ENCODE peak calls at places on chromosomes 1 and 21, in six cellular contexts. N is A549, Q is H1, W is IMR-90, T is GM12878, K is K562. U is an unnamed sample.

GRCh38 chr1:156664949-156665411 is 12.2 kb downstream of the NES start:
- DNase-seq in Q (peak), T (no peak), N (no peak), W (no peak), K (no peak), U (no peak)

GRCh38 chr1:182978158-182978853 is 25.3 kb upstream of the SHCBP1L start:
- DNase-seq in T (no peak), W (no peak), N (no peak), K (no peak), Q (no peak), U (no peak)

GRCh38 chr21:34182436-34182835 is 109.1 kb downstream of the MRPS6 start:
- DNase-seq in Q (no peak), N (no peak), W (no peak), T (no peak), K (no peak), U (no peak)

GRCh38 chr1:186212574-186213224 is 162.4 kb downstream of the TPR start:
- DNase-seq in W (peak), T (no peak), Q (no peak), K (peak), N (peak), U (peak)

GRCh38 chr1:3023994-3024393 is 2.7 kb downstream of the ACTRT2 start:
- DNase-seq in Q (no peak), T (no peak), N (peak), W (no peak), K (peak), U (no peak)

GRCh38 chr1:25567710-25568089 is 24.3 kb downstream of the LDLRAP1 start:
- DNase-seq in N (no peak), T (no peak), K (no peak), Q (no peak), W (no peak), U (no peak)

GRCh38 chr1:183239793-183240625 is 53.9 kb downstream of the LAMC2 start:
- DNase-seq in N (no peak), K (no peak), W (no peak), T (no peak), Q (no peak), U (no peak)

GRCh38 chr1:155110381-155110780 is 17.3 kb upstream of the EFNA1 start:
- DNase-seq in T (no peak), Q (no peak), N (no peak), W (no peak), K (no peak), U (no peak)

GRCh38 chr1:230863449-230863848 is 4.9 kb downstream of the C1orf198 start:
- DNase-seq in W (no peak), K (no peak), T (no peak), N (no peak), Q (no peak), U (no peak)

GRCh38 chr1:247540536-247540935 is 4.3 kb upstream of the OR2C3 start:
- DNase-seq in K (no peak), Q (no peak), T (no peak), N (no peak), W (no peak), U (no peak)

GRCh38 chr1:110259770-110260169 is 49.7 kb downstream of the KCNC4 start:
- DNase-seq in T (no peak), Q (no peak), K (no peak), W (no peak), N (no peak), U (no peak)

GRCh38 chr1:166858726-166859419 is 17.2 kb downstream of the TADA1 start:
- DNase-seq in N (no peak), W (no peak), K (no peak), Q (no peak), T (no peak), U (no peak)

GRCh38 chr1:223642155-223642689 is 23.3 kb downstream of the CAPN8 start:
- DNase-seq in W (no peak), K (no peak), T (no peak), N (no peak), Q (no peak), U (no peak)

GRCh38 chr1:167542109-167543032 is 11.2 kb downstream of the CREG1 start:
- DNase-seq in K (no peak), T (no peak), Q (no peak), W (no peak), N (no peak), U (no peak)

GRCh38 chr1:155272466-155273133 is 704 bp downstream of the CLK2 start:
- DNase-seq in W (peak), K (no peak), T (no peak), Q (no peak), N (peak), U (peak)

GRCh38 chr1:182299728-182300581 is 91.6 kb downstream of the GLUL start:
- DNase-seq in K (peak), T (no peak), Q (no peak), N (no peak), W (no peak), U (peak)

GRCh38 chr1:162463021-162463420 is 34.6 kb upstream of the UHMK1 start:
- DNase-seq in N (no peak), T (no peak), Q (no peak), W (no peak), K (no peak), U (no peak)

GRCh38 chr21:28537371-28538079 is 455.2 kb downstream of the LTN1 start:
- DNase-seq in Q (no peak), T (no peak), N (no peak), W (peak), K (no peak), U (no peak)

GRCh38 chr1:210739627-210740026 is 394.3 kb downstream of the KCNH1 start:
- DNase-seq in K (no peak), N (no peak), W (peak), Q (no peak), T (no peak), U (no peak)

GRCh38 chr1:184621262-184621661 is 133.4 kb downstream of the EDEM3 start:
- DNase-seq in T (no peak), N (no peak), W (peak), K (no peak), Q (no peak), U (no peak)

GRCh38 chr1:15786581-15786980 is 20.9 kb downstream of the UQCRHL start:
- DNase-seq in W (peak), Q (no peak), K (no peak), T (no peak), N (no peak), U (no peak)

GRCh38 chr1:203379831-203380230 is 28.9 kb upstream of the FMOD start:
- DNase-seq in Q (no peak), N (no peak), K (no peak), T (no peak), W (no peak), U (no peak)

GRCh38 chr1:213457733-213458132 is 406.7 kb downstream of the RPS6KC1 start:
- DNase-seq in Q (no peak), N (no peak), W (no peak), K (no peak), T (no peak), U (no peak)

GRCh38 chr1:227316941-227317540 is 1.3 kb downstream of the CDC42BPA start:
- DNase-seq in N (no peak), Q (no peak), K (no peak), T (no peak), W (peak), U (peak)

GRCh38 chr1:225710804-225711203 is 57.9 kb upstream of the ENAH start:
- DNase-seq in W (peak), N (peak), T (no peak), Q (no peak), K (no peak), U (no peak)

GRCh38 chr1:151716771-151717631 is at the start of gene CELF3:
- DNase-seq in N (no peak), T (no peak), K (peak), Q (peak), W (no peak), U (peak)

GRCh38 chr1:238789916-238790667 is 596.3 kb upstream of the CHRM3 start:
- DNase-seq in W (no peak), K (no peak), Q (no peak), T (no peak), N (no peak), U (no peak)

GRCh38 chr1:227880342-227880924 is 65.0 kb downstream of the PRSS38 start:
- DNase-seq in T (no peak), Q (no peak), K (peak), N (no peak), W (no peak), U (no peak)

GRCh38 chr1:57672741-57673140 is 248.9 kb upstream of the DAB1 start:
- DNase-seq in K (no peak), N (no peak), W (no peak), T (no peak), Q (no peak), U (no peak)

GRCh38 chr21:28979092-28979491 is 13.6 kb downstream of the LTN1 start:
- DNase-seq in T (no peak), Q (no peak), N (no peak), K (no peak), W (no peak), U (no peak)

GRCh38 chr1:234330843-234331215 is 42.4 kb upstream of the COA6 start:
- DNase-seq in W (no peak), Q (no peak), N (no peak), T (no peak), K (no peak), U (no peak)

GRCh38 chr1:74771913-74772515 is 39.1 kb downstream of the TYW3 start:
- DNase-seq in N (peak), W (peak), T (peak), K (peak), Q (no peak), U (peak)

GRCh38 chr1:204868340-204868700 is 2.3 kb upstream of the NFASC start:
- DNase-seq in Q (no peak), N (no peak), K (no peak), W (no peak), T (no peak), U (no peak)

GRCh38 chr1:3009556-3009955 is 11.7 kb upstream of the ACTRT2 start:
- DNase-seq in W (no peak), K (no peak), Q (no peak), T (no peak), N (no peak), U (no peak)

GRCh38 chr1:72636636-72637035 is 354.3 kb upstream of the NEGR1 start:
- DNase-seq in W (no peak), N (no peak), Q (no peak), K (no peak), T (no peak), U (peak)
- TF ChIP-seq RFX5 in W (no peak), N (no peak), Q (no peak), K (no peak), T (no peak), U (no peak)

GRCh38 chr1:998051-998821 is 1.7 kb downstream of the HES4 start:
- DNase-seq in W (no peak), T (no peak), K (peak), N (no peak), Q (peak), U (peak)
- TF ChIP-seq RFX5 in W (no peak), T (no peak), K (no peak), N (no peak), Q (no peak), U (no peak)

DNA sequence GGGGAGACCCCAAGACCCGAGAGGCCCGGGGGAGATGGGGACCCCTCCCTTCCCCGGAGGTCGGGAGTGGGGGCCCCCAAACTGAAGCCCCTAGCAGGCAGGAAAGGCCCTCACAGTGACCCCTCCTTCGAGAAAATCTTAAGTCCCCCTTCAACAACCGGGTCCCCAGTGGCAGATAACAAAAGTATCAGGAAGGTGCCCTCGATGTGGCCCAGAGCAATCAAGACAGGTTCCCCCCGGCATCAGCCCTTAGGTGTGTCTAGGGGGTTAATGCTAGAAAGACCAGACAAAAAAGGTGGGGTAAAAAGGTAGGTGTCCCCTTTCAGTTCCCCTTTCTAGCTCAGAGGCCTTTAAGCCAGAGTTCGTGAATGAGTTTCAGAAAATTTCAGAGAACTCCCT is 282 bp upstream of the ECE1 start:
- DNase-seq in N (peak), W (no peak), Q (no peak), T (peak), K (no peak), U (no peak)
- TF ChIP-seq RFX5 in N (no peak), W (no peak), Q (no peak), T (no peak), K (no peak), U (no peak)

DNA sequence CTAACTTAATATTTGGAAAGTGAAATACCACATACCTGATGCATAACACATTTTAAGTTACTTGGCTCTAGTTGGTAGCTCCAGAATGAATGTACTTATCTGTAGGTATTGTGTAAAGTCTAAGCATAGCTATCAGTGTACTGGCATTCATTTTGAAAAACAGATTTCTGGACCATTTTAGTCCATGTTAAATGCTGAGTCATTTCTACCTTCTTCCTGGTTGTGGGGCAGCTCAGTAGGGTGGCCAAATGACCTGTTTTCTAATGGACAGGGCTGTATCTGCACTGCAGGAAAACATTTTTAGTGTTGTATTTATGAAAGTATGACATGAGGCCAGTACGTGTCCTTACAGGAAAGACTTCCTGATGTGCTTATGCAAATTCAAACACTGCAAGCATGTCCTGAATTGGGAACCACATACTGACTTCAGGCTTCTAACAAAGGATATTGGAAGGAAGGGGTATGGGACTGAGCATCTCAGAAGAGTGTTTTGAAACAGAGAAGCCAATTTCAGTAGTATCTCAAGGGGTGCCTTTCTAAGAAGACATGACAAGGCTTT is 300.3 kb upstream of the B3GALT2 start:
- DNase-seq in W (peak), Q (no peak), N (no peak), T (no peak), K (no peak), U (no peak)
- TF ChIP-seq RFX5 in W (no peak), Q (no peak), N (no peak), T (no peak), K (no peak), U (no peak)

DNA sequence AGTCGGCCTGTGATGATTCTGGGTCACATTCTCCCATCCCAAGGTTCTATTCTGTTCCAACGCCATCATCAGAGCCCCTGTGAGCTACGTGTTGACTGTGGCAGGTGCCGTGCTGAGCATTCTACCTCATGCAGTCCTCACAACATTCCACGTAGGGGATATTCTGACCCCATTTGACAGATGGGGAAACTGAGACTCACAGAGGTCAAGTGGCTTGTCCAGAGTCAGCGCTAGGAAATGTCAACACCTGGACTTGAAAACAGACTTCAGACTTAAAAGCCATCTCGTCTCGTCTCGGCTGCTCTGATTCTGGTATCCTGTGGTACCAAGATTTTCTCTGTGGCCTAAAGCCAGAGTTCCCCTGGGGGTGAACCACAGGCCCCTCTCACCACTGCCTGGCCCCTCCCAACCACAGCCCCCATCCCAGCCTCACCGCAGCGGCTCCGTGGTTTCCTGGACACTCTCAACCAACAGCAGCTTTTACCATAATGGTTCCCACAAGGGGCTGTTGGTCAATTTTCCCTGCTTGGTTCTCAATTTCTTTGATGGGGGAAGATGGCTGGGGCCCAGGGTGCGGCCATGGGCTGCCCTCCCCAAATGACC is 39.6 kb downstream of the SDC3 start:
- DNase-seq in T (peak), W (no peak), Q (no peak), K (no peak), N (no peak), U (no peak)
- TF ChIP-seq RFX5 in T (no peak), W (no peak), Q (no peak), K (no peak), N (no peak), U (no peak)

GRCh38 chr1:62849031-62849430 is 65.1 kb downstream of the ATG4C start:
- DNase-seq in K (no peak), T (no peak), Q (no peak), N (peak), W (no peak), U (peak)
- TF ChIP-seq RFX5 in K (no peak), T (no peak), Q (no peak), N (no peak), W (no peak), U (no peak)

DNA sequence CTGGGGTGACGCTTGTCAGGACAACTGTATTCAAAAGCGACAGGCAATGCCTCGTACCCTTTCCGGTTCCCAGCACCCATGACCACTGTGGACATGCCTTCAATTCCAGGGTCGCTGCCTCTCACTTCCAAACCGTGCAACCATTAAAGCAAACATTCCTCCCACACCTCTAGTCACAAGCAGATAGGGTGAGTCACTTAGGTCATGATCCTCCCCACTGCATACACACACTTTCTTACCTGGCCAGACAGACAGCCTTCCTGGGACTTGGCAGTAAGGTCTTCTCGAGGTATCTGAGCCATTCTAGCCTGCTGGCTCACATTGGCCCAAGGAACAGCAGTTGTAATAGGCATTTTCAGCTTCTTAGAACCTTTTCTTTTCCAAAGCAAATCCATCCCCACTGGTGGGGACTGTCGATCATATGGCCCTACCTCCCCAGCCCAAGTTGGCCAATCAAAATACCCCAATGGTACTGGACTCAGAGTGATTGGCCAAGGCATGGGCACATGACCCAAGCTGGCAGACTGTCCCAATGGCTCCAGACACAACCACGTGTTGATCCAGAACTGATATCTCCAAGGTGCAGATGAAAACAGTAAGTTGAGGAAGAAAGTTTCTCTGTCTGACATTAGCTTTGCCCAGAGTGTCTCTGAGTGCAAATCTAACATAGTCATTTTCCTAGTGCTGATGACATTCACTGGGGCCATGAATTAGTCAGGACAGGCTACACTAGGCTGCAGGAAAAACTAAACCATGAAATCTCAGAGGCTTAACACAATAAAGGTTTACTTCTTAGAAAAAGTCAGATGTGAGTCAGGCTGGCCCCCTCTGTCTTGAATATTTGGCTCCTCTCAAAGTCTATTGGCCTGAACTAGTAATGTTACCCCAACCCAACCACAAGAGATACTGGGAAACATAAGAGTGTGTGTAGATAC is 113.8 kb downstream of the RRAGC start:
- DNase-seq in N (no peak), T (no peak), K (peak), Q (no peak), W (no peak), U (no peak)
- TF ChIP-seq RFX5 in N (no peak), T (no peak), K (no peak), Q (no peak), W (no peak), U (no peak)

GRCh38 chr1:12435639-12436344 is 182.2 kb downstream of the DHRS3 start:
- DNase-seq in Q (no peak), N (no peak), W (peak), K (no peak), T (peak), U (no peak)
- TF ChIP-seq RFX5 in Q (no peak), N (no peak), W (no peak), K (no peak), T (no peak), U (no peak)